ENCODE peak calls at places on chromosomes 12 and 14, in eight cellular contexts. H is BJ, V is HCT116, X is HEK293T, Y is endothelial cell, J is WTC11, M is amniotic epithelial cell, L is NT2/D1. T is an unnamed sample.

GRCh38 chr12:553216-554000 is 93.7 kb downstream of the B4GALNT3 start:
- DNase-seq in X (no peak), J (no peak), M (no peak), H (no peak), Y (no peak), L (no peak), V (no peak), T (no peak)

GRCh38 chr14:104678901-104679705 is 10.3 kb upstream of the INF2 start:
- DNase-seq in H (no peak), L (no peak), J (no peak), Y (no peak), M (no peak), X (no peak), V (no peak), T (no peak)

GRCh38 chr14:55440385-55440784 is at the start of gene TBPL2:
- DNase-seq in Y (no peak), X (no peak), L (no peak), M (no peak), V (no peak), J (peak), H (no peak), T (peak)

GRCh38 chr12:88553941-88554658 is 26.2 kb downstream of the KITLG start:
- DNase-seq in H (peak), M (peak), J (no peak), X (peak), Y (no peak), L (no peak), V (peak), T (no peak)

GRCh38 chr14:68952544-68953535 is 26.3 kb downstream of the ACTN1 start:
- DNase-seq in V (no peak), X (no peak), J (no peak), L (no peak), H (peak), M (peak), Y (no peak), T (no peak)

GRCh38 chr12:80490329-80490728 is 46.3 kb downstream of the PTPRQ start:
- DNase-seq in H (no peak), J (no peak), L (no peak), V (no peak), X (no peak), Y (no peak), M (no peak), T (peak)

GRCh38 chr12:12182926-12183325 is 83.9 kb downstream of the LRP6 start:
- DNase-seq in X (no peak), Y (no peak), L (no peak), M (peak), V (no peak), J (no peak), H (no peak), T (no peak)

GRCh38 chr14:61530896-61531295 is 164.4 kb upstream of the HIF1A start:
- DNase-seq in H (no peak), M (no peak), L (no peak), Y (no peak), J (no peak), X (no peak), V (no peak), T (no peak)

GRCh38 chr12:25764892-25765291 is 193.6 kb upstream of the RASSF8 start:
- DNase-seq in Y (no peak), X (no peak), H (no peak), M (peak), V (no peak), J (no peak), L (no peak), T (no peak)

GRCh38 chr14:63666326-63666725 is 24.7 kb upstream of the WDR89 start:
- DNase-seq in M (no peak), L (no peak), H (no peak), X (no peak), V (no peak), Y (no peak), J (no peak), T (no peak)

GRCh38 chr12:56034586-56035332 is 7.0 kb upstream of the RPS26 start:
- DNase-seq in V (no peak), L (no peak), M (no peak), J (no peak), H (no peak), X (no peak), Y (no peak), T (no peak)

GRCh38 chr12:46964496-46965098 is 114.8 kb upstream of the PCED1B start:
- DNase-seq in X (no peak), V (no peak), J (peak), Y (no peak), M (peak), L (peak), H (no peak), T (peak)

GRCh38 chr12:111046896-111047295 is 126.5 kb upstream of the MYL2 start:
- DNase-seq in Y (no peak), X (peak), L (no peak), H (no peak), V (no peak), J (no peak), M (no peak), T (peak)

GRCh38 chr14:100589071-100589759 is 2.0 kb upstream of the BEGAIN start:
- DNase-seq in J (peak), Y (no peak), H (no peak), X (no peak), M (no peak), V (no peak), L (no peak), T (peak)

GRCh38 chr12:131793623-131794022 is 34.6 kb upstream of the MMP17 start:
- DNase-seq in M (peak), Y (no peak), V (no peak), X (no peak), L (no peak), H (peak), J (no peak), T (no peak)

GRCh38 chr12:71533703-71534102 is 94.1 kb downstream of the LGR5 start:
- DNase-seq in X (no peak), L (no peak), H (no peak), Y (no peak), V (no peak), M (no peak), J (no peak), T (no peak)

GRCh38 chr12:109997393-109997792 is 1.2 kb upstream of the GIT2 start:
- DNase-seq in L (no peak), X (no peak), H (no peak), V (no peak), J (no peak), Y (no peak), M (no peak), T (no peak)

GRCh38 chr14:91311284-91311662 is 66.8 kb upstream of the GPR68 start:
- DNase-seq in Y (no peak), M (no peak), H (no peak), L (no peak), X (no peak), J (no peak), V (no peak), T (no peak)

GRCh38 chr14:102046337-102047278 is 40.2 kb downstream of the HSP90AA1 start:
- DNase-seq in V (peak), L (peak), M (peak), H (no peak), X (peak), Y (peak), J (peak), T (peak)

GRCh38 chr12:56451147-56451546 is 1.9 kb upstream of the TIMELESS start:
- DNase-seq in L (no peak), H (no peak), M (no peak), V (no peak), J (no peak), X (no peak), Y (no peak), T (no peak)

GRCh38 chr12:34390846-34391700 is 368.8 kb downstream of the ALG10 start:
- DNase-seq in Y (no peak), J (no peak), L (no peak), M (no peak), X (no peak), H (no peak), V (no peak), T (no peak)

GRCh38 chr12:2083008-2083407 is 30.2 kb downstream of the CACNA1C start:
- DNase-seq in M (no peak), X (no peak), L (no peak), Y (no peak), H (no peak), V (no peak), J (no peak), T (peak)

GRCh38 chr14:35578639-35579038 is 44.7 kb downstream of the INSM2 start:
- DNase-seq in Y (no peak), X (no peak), M (no peak), V (no peak), H (no peak), J (no peak), L (no peak), T (no peak)

GRCh38 chr14:65628664-65629063 is 216.1 kb downstream of the FUT8 start:
- DNase-seq in M (no peak), H (no peak), L (no peak), X (no peak), Y (no peak), V (no peak), J (no peak), T (no peak)

GRCh38 chr14:60616326-60617044 is 32.8 kb downstream of the SIX1 start:
- DNase-seq in M (no peak), H (no peak), X (no peak), L (no peak), J (no peak), V (no peak), Y (peak), T (peak)

GRCh38 chr14:102508774-102509743 is 517 bp downstream of the ANKRD9 start:
- DNase-seq in J (no peak), V (no peak), M (peak), Y (no peak), H (no peak), X (peak), L (no peak), T (peak)

GRCh38 chr12:132726386-132726785 is 15.7 kb downstream of the PGAM5 start:
- DNase-seq in M (no peak), H (no peak), L (no peak), X (no peak), J (no peak), Y (no peak), V (no peak), T (no peak)

GRCh38 chr12:89256060-89256459 is 96.2 kb downstream of the DUSP6 start:
- DNase-seq in Y (no peak), L (no peak), X (no peak), M (no peak), J (no peak), H (no peak), V (no peak), T (no peak)